ENCODE peak calls at places on chromosome 21, in six cellular contexts. E is psoas muscle, X is fibroblast of lung, B is A549, D is right cardiac atrium, Z is neuronal stem cell. T is an unnamed sample. For H3K4me1, the result is how much of the 10 kb centered on the place peaks cover.

GRCh38 chr21:38950388-38951094 is 144.8 kb downstream of the ETS2 start:
- DNase-seq in E (no peak), B (no peak), Z (no peak), X (peak), D (no peak), T (no peak)

GRCh38 chr21:35428041-35428400 is 378.9 kb upstream of the RUNX1 start:
- DNase-seq in Z (no peak), D (no peak), B (no peak), X (peak), E (no peak), T (no peak)

GRCh38 chr21:18411565-18411964 is 8.0 kb upstream of the TMPRSS15 start:
- DNase-seq in X (no peak), B (no peak), D (no peak), Z (peak), E (no peak), T (no peak)

GRCh38 chr21:31222142-31222541 is 121.9 kb downstream of the TIAM1 start:
- DNase-seq in Z (no peak), B (no peak), X (peak), D (no peak), E (no peak), T (no peak)

GRCh38 chr21:44300262-44300959 is 558 bp downstream of the PFKL start:
- DNase-seq in X (peak), D (peak), B (peak), E (peak), Z (no peak), T (peak)

GRCh38 chr21:25565272-25566199 is 41.7 kb downstream of the MRPL39 start:
- DNase-seq in E (no peak), Z (no peak), D (no peak), X (no peak), B (no peak), T (no peak)

GRCh38 chr21:27423073-27423472 is 456.2 kb upstream of the ADAMTS5 start:
- DNase-seq in E (peak), Z (no peak), B (no peak), X (peak), D (peak), T (peak)

GRCh38 chr21:42655797-42656770 is 2.7 kb downstream of the PDE9A start:
- DNase-seq in D (no peak), E (no peak), B (no peak), Z (no peak), X (no peak), T (no peak)

GRCh38 chr21:16310191-16310590 is 580.4 kb downstream of the USP25 start:
- DNase-seq in Z (no peak), X (no peak), B (no peak), E (no peak), D (no peak), T (no peak)
- H3K27ac ChIP-seq in Z (no peak), X (no peak), B (no peak), E (no peak), D (no peak), T (no peak)

GRCh38 chr21:24045373-24045772 is 1561.9 kb downstream of the MRPL39 start:
- DNase-seq in B (no peak), X (no peak), E (no peak), D (no peak), Z (no peak), T (no peak)
- H3K4me3 ChIP-seq in B (no peak), X (no peak), E (no peak), D (no peak), Z (no peak), T (no peak)

GRCh38 chr21:37259426-37259825 is 7.7 kb downstream of the VPS26C start:
- DNase-seq in D (no peak), B (no peak), Z (no peak), E (no peak), X (no peak), T (no peak)

GRCh38 chr21:37263827-37264226 is 3.3 kb downstream of the VPS26C start:
- DNase-seq in Z (no peak), B (no peak), E (no peak), D (peak), X (no peak), T (no peak)

GRCh38 chr21:37257526-37257966 is 9.6 kb downstream of the VPS26C start:
- DNase-seq in Z (no peak), E (peak), D (peak), X (peak), B (peak), T (peak)

GRCh38 chr21:37253991-37254390 is 13.1 kb downstream of the VPS26C start:
- DNase-seq in D (no peak), E (no peak), X (peak), B (no peak), Z (no peak), T (no peak)

DNA sequence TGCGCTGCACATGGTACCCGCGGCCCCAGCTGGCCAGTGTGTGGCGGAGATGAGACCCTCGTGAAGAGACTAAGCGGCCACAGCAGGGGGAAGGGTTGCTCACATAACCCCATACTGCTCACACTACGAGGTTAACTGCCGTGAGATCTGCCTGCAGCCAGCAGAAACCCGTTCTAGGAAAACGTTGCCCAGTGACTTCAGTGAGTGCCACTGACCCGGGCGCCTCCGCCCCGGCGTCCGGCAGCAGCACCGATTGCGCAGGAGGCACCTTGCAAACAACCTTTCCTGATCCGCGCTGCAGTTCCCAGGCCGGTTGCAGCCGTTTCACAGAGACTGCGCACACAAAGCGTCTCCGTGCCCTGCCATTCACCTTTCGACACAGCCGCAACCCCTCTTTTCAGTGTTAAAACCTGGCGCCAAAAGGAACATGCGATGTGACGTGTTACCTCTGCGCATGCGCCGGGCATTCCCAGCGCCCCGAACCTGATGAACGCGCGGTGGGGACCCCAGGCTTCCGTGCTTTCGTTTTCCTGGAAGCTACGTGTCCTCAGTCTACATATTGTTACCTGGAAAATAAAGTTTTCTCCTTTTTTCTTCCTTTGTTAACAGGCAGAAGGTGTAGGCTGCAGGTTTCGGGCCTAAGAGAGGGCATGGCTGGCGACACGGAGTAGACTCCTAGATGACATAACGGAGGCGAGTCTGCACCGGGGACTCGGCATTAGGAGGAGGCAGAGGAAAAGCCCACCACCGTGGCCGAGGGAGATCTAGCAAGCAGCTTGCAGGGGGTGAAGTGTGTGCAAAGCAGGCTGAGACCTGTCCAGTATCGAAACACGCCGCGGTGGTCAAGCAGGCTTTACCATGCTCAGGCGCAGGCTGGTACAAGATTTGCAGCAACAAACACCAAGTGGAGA is 8.9 kb downstream of the VPS26C start:
- DNase-seq in Z (peak), E (peak), X (peak), D (peak), B (peak), T (peak)
- H3K4me1 ChIP-seq in Z (under half), E (under half), X (under half), D (under half), B (under half), T (under half)

GRCh38 chr21:32411366-32412161 is 942 bp upstream of the EVA1C start:
- DNase-seq in Z (no peak), E (peak), D (peak), B (no peak), X (peak), T (peak)
- H3K27ac ChIP-seq in Z (no peak), E (peak), D (peak), B (peak), X (peak), T (peak)

GRCh38 chr21:45982758-45983731 is 1.5 kb downstream of the COL6A1 start:
- DNase-seq in X (no peak), D (peak), Z (no peak), B (no peak), E (peak), T (peak)
- H3K4me3 ChIP-seq in X (peak), D (peak), Z (peak), B (no peak), E (peak), T (peak)

GRCh38 chr21:29302340-29302991 is 3.7 kb downstream of the BACH1 start:
- DNase-seq in B (no peak), E (no peak), Z (no peak), X (peak), D (no peak), T (no peak)
- H3K4me1 ChIP-seq in B (under half), E (half or more), Z (under half), X (under half), D (under half), T (half or more)

T was measured in left lung.